ENCODE peak calls at places on chromosome 10, in six cellular contexts. L, Y, X, J, S and A are unnamed samples.

GRCh38 chr10:117936136-117936535 is 110.6 kb downstream of the RAB11FIP2 start:
- DNase-seq in S (peak; percentile 29), Y (peak; percentile 13), X (no peak), J (no peak), L (no peak), A (no peak)

GRCh38 chr10:61986788-61987187 is 85.3 kb downstream of the ARID5B start:
- DNase-seq in S (no peak), J (no peak), X (no peak), Y (no peak), L (no peak), A (no peak)

GRCh38 chr10:130568246-130568645 is 432.1 kb downstream of the GLRX3 start:
- DNase-seq in Y (no peak), L (no peak), J (no peak), S (no peak), X (no peak), A (no peak)

GRCh38 chr10:124744047-124744687 is at the start of gene FAM53B:
- DNase-seq in Y (peak; percentile 91), S (peak; percentile 89), L (peak; percentile 97), X (peak; percentile 82), J (peak; percentile 81), A (peak; percentile 80)

GRCh38 chr10:69567920-69568319 is 5.3 kb downstream of the NEUROG3 start:
- DNase-seq in L (peak; percentile 92), X (peak; percentile 56), Y (peak; percentile 43), S (peak; percentile 26), J (no peak), A (no peak)

GRCh38 chr10:128064615-128065580 is 61.3 kb downstream of the MKI67 start:
- DNase-seq in X (peak; percentile 86), Y (peak; percentile 82), J (peak; percentile 71), S (peak; percentile 70), L (no peak), A (no peak)

GRCh38 chr10:58807631-58808024 is 295.0 kb downstream of the BICC1 start:
- DNase-seq in S (no peak), J (no peak), L (no peak), Y (no peak), X (no peak), A (no peak)

GRCh38 chr10:13956826-13957225 is 370.1 kb downstream of the PRPF18 start:
- DNase-seq in Y (peak; percentile 78), X (peak; percentile 79), J (no peak), L (no peak), S (peak; percentile 54), A (peak; percentile 8)

GRCh38 chr10:66604195-66604594 is 321.6 kb upstream of the LRRTM3 start:
- DNase-seq in J (no peak), S (no peak), X (no peak), Y (no peak), L (no peak), A (no peak)

GRCh38 chr10:34710391-34710751 is 104.7 kb downstream of the PARD3 start:
- DNase-seq in S (no peak), Y (peak; percentile 32), L (no peak), X (peak; percentile 78), J (no peak), A (no peak)

GRCh38 chr10:5583525-5584175 is 58.9 kb downstream of the CALML3 start:
- DNase-seq in J (no peak), X (peak; percentile 87), L (peak; percentile 97), S (peak; percentile 55), Y (no peak), A (peak; percentile 76)

DNA sequence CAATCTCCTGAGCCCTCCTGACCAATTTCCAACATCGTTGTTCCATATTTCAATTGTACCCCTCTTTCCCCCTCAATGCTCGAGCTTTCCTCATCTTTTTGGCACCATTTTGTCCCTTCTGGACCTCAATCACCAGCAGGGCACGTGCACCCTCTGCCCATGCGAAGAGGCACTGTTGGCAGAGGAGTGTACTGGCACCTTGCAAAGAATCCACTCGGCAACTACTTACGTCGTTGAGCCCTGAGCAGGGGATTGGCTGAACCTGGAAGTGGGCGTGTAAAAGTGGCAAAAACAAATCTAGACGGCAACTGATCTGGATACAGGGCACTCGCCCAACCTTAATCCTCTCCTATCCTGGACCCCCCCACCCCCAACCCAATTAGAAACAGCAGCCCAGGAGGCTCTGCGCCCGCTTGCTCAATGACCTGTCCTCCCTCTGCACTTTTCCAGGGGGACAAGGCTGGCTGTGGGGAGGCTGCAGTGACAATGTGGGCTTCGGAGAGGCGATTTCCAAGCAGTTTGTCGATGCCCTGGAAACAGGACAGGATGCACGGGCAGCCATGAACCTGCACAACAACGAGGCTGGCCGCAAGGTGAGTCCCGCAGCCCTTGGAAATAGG is 18.8 kb downstream of the WNT8B start:
- DNase-seq in J (peak; percentile 89), Y (peak; percentile 79), X (peak; percentile 98), S (peak; percentile 74), L (peak; percentile 85), A (peak; percentile 86)
- H3K27me3 ChIP-seq in J (peaks cover 18% of the 10 kb centered on the region), Y (no peaks in the 10 kb centered on the region), X (peaks cover 22% of the 10 kb centered on the region), S (peaks cover 18% of the 10 kb centered on the region), L (peaks cover 82% of the 10 kb centered on the region), A (no peaks in the 10 kb centered on the region)

GRCh38 chr10:12703141-12703540 is 298.4 kb downstream of the CCDC3 start:
- DNase-seq in S (no peak), L (no peak), Y (no peak), J (no peak), X (no peak), A (no peak)

GRCh38 chr10:12701696-12702095 is 299.8 kb downstream of the CCDC3 start:
- DNase-seq in X (no peak), L (no peak), J (no peak), S (no peak), Y (no peak), A (no peak)

GRCh38 chr10:12700557-12700874 is 301.0 kb downstream of the CCDC3 start:
- DNase-seq in Y (no peak), J (no peak), L (no peak), X (no peak), S (no peak), A (no peak)

GRCh38 chr10:12703813-12704212 is 297.7 kb downstream of the CCDC3 start:
- DNase-seq in Y (no peak), X (no peak), S (no peak), L (no peak), J (no peak), A (no peak)

DNA sequence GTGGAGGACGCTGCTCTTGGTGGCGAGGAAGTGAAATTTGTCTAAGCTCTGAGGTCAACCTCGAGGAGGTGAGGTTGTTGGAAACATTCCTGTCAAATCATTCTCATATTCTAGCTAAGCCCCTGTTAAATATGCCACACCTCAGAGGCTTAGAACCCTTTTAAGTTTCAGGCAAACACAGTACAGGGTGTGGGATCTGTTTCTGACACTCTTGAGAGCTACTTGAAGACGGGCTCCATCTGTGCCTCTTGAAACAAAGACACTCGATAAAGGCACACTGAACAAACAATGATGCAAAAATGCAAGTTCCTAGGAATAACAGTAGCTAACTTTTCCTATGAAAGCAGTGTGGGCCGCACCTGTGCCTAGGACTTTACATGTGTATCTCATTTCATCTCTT is 299.3 kb downstream of the CCDC3 start:
- DNase-seq in J (no peak), S (no peak), L (no peak), X (no peak), Y (no peak), A (no peak)
- H3K27ac ChIP-seq in J (no peak overlapping the region), S (no peak overlapping the region), L (no peak overlapping the region), X (no peak overlapping the region), Y (no peak overlapping the region), A (no peak overlapping the region)

DNA sequence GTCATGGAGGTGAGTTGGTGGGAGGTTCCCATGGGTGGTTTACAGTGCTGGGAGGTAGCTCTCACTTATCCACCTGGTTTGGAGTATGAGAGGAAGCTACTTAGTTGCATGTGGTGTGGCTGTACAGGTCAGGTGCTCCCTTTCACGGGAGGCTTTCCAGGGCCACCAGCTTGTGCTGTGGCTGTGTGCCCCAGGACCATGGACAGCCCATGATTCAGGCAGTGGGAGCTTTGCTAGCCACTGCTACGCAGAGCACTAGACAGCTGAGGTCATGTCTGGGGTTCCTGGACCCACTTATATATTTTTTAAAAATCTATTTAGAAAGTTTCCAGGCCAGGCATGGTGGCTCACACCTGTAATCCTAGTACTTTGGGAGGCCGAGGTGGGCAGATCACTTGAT is 42.5 kb upstream of the KCNMA1 start:
- DNase-seq in X (no peak), J (no peak), Y (no peak), S (no peak), L (no peak), A (no peak)
- H3K27me3 ChIP-seq in X (no peaks in the 10 kb centered on the region), J (no peaks in the 10 kb centered on the region), Y (peaks cover 3% of the 10 kb centered on the region), S (no peaks in the 10 kb centered on the region), L (no peaks in the 10 kb centered on the region), A (no peaks in the 10 kb centered on the region)

GRCh38 chr10:103747193-103747865 is 108.0 kb downstream of the SH3PXD2A start:
- DNase-seq in X (no peak), Y (no peak), J (no peak), L (no peak), S (no peak), A (no peak)

GRCh38 chr10:103749779-103750178 is 105.6 kb downstream of the SH3PXD2A start:
- DNase-seq in Y (no peak), S (no peak), L (no peak), J (no peak), X (no peak), A (no peak)

GRCh38 chr10:103748020-103748419 is 107.4 kb downstream of the SH3PXD2A start:
- DNase-seq in J (peak; percentile 30), X (no peak), L (no peak), Y (no peak), S (no peak), A (no peak)

GRCh38 chr10:103745264-103746247 is 109.8 kb downstream of the SH3PXD2A start:
- DNase-seq in J (peak; percentile 38), L (no peak), X (no peak), Y (peak; percentile 23), S (peak; percentile 39), A (peak; percentile 36)

GRCh38 chr10:103746598-103746997 is 108.8 kb downstream of the SH3PXD2A start:
- DNase-seq in X (no peak), S (no peak), L (no peak), J (no peak), Y (no peak), A (no peak)
- H3K27ac ChIP-seq in X (no peak overlapping the region), S (peak overlapping the region; percentile 21), L (no peak overlapping the region), J (peak overlapping the region; percentile 26), Y (peak overlapping the region; percentile 79), A (no peak overlapping the region)

DNA sequence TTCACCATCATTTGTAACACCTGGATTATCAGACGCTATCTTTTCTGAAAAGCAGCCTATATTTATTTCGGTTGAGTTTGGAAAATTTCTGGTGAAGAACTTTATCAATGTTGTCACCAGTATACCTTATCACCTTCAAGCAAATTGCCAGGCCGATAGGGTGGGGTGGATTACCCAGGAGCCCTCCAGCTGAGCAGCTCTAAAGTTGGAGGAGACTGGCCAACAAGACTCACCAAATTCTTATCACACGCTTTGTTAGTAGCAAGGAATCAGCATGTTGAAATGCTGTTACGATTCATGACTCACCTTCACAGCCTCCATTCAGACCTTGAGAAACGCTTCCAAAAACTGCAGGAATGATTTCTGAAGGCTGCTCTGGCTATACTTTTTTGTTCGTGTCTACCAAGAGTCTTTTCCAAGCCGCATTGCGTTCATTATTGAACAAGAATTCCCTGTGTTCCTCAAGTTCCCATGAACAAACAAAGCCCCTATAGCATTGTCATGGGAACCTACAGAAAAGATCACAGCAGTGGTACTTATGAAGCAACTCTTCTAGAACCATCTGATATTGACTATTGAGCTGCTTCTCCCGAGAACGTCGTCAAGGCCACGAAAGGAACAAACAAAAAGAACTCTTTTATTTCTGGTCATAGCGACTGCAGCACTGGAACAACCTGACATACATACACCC is 291.4 kb downstream of the SFMBT2 start:
- DNase-seq in L (no peak), Y (no peak), J (no peak), X (no peak), S (no peak), A (no peak)
- H3K27me3 ChIP-seq in L (no peaks in the 10 kb centered on the region), Y (no peaks in the 10 kb centered on the region), J (no peaks in the 10 kb centered on the region), X (no peaks in the 10 kb centered on the region), S (no peaks in the 10 kb centered on the region), A (no peaks in the 10 kb centered on the region)